ENCODE peak calls at places on chromosomes 12 and 14, in seven cellular contexts. R, G, O, P, M, I and W are unnamed samples.

GRCh38 chr12:94308612-94309011 is 151.1 kb downstream of the CEP83 start:
- DNase-seq in R (no peak), G (no peak), O (no peak), P (no peak), M (no peak), I (no peak), W (no peak)

GRCh38 chr12:109696485-109697269 is 16.9 kb upstream of the FAM222A start:
- DNase-seq in R (no peak), G (no peak), O (no peak), P (no peak), M (no peak), I (no peak), W (peak)

GRCh38 chr12:67919406-67919805 is 69.8 kb upstream of the IFNG-AS1 start:
- DNase-seq in R (no peak), G (no peak), O (no peak), P (no peak), M (no peak), I (no peak), W (peak)

GRCh38 chr12:33706927-33707326 is 267.3 kb upstream of the SYT10 start:
- DNase-seq in R (no peak), G (no peak), O (no peak), P (no peak), M (no peak), I (no peak), W (no peak)

GRCh38 chr14:21096889-21097615 is 1.4 kb downstream of the ZNF219 start:
- DNase-seq in R (no peak), G (no peak), O (no peak), P (no peak), M (no peak), I (no peak), W (no peak)

GRCh38 chr12:116282371-116283286 is 5.1 kb upstream of the MED13L start:
- DNase-seq in R (no peak), G (no peak), O (no peak), P (no peak), M (no peak), I (no peak), W (no peak)

GRCh38 chr14:82855912-82856381 is 1322.3 kb upstream of the SEL1L start:
- DNase-seq in R (no peak), G (no peak), O (peak), P (no peak), M (no peak), I (no peak), W (peak)

GRCh38 chr14:56290195-56290594 is 172.0 kb downstream of the PELI2 start:
- DNase-seq in R (no peak), G (no peak), O (no peak), P (no peak), M (no peak), I (no peak), W (no peak)

GRCh38 chr14:61927015-61927414 is 164.8 kb downstream of the SNAPC1 start:
- DNase-seq in R (no peak), G (no peak), O (no peak), P (no peak), M (no peak), I (no peak), W (peak)

GRCh38 chr14:100117647-100118376 is 41.6 kb downstream of the DEGS2 start:
- DNase-seq in R (no peak), G (no peak), O (no peak), P (no peak), M (no peak), I (no peak), W (no peak)

GRCh38 chr12:1611775-1612174 is 17.3 kb upstream of the WNT5B start:
- DNase-seq in R (no peak), G (no peak), O (peak), P (no peak), M (no peak), I (no peak), W (peak)

GRCh38 chr12:68293347-68293746 is 38.8 kb downstream of the MDM1 start:
- DNase-seq in R (no peak), G (no peak), O (no peak), P (no peak), M (no peak), I (no peak), W (no peak)

GRCh38 chr14:89719371-89720075 is 235.0 kb downstream of the EFCAB11 start:
- DNase-seq in R (no peak), G (no peak), O (peak), P (no peak), M (no peak), I (no peak), W (no peak)

GRCh38 chr14:55846852-55847471 is 267.0 kb downstream of the KTN1 start:
- DNase-seq in R (no peak), G (no peak), O (no peak), P (no peak), M (no peak), I (no peak), W (peak)

GRCh38 chr12:89345830-89346740 is 6.2 kb downstream of the DUSP6 start:
- DNase-seq in R (peak), G (peak), O (peak), P (peak), M (peak), I (no peak), W (peak)

GRCh38 chr12:23781118-23781517 is 168.4 kb downstream of the SOX5 start:
- DNase-seq in R (no peak), G (no peak), O (no peak), P (no peak), M (no peak), I (no peak), W (no peak)

GRCh38 chr14:39426605-39427004 is 5.6 kb downstream of the FBXO33 start:
- DNase-seq in R (no peak), G (no peak), O (peak), P (peak), M (no peak), I (no peak), W (peak)

GRCh38 chr12:67704071-67704470 is 55.5 kb downstream of the DYRK2 start:
- DNase-seq in R (no peak), G (no peak), O (no peak), P (no peak), M (no peak), I (no peak), W (no peak)

GRCh38 chr12:89351489-89352241 is 636 bp downstream of the DUSP6 start:
- DNase-seq in R (peak), G (peak), O (no peak), P (peak), M (peak), I (no peak), W (no peak)

GRCh38 chr12:33323823-33324222 is 115.8 kb downstream of the SYT10 start:
- DNase-seq in R (no peak), G (no peak), O (no peak), P (no peak), M (no peak), I (no peak), W (no peak)

GRCh38 chr12:56487448-56488040 is 417 bp downstream of the GLS2 start:
- DNase-seq in R (peak), G (peak), O (no peak), P (peak), M (no peak), I (no peak), W (peak)

GRCh38 chr14:101927859-101928258 is 36.5 kb upstream of the DYNC1H1 start:
- DNase-seq in R (no peak), G (no peak), O (no peak), P (no peak), M (peak), I (no peak), W (peak)

GRCh38 chr12:52391618-52392002 is 6.2 kb upstream of the KRT84 start:
- DNase-seq in R (no peak), G (no peak), O (no peak), P (no peak), M (peak), I (no peak), W (no peak)

GRCh38 chr12:51238037-51238509 is 553 bp upstream of the DAZAP2 start:
- DNase-seq in R (no peak), G (no peak), O (no peak), P (no peak), M (no peak), I (no peak), W (no peak)

GRCh38 chr12:31476437-31476836 is 114.5 kb downstream of the DENND5B start:
- DNase-seq in R (no peak), G (no peak), O (no peak), P (no peak), M (no peak), I (no peak), W (no peak)

GRCh38 chr14:105397350-105397931 is 897 bp upstream of the TEX22 start:
- DNase-seq in R (no peak), G (no peak), O (no peak), P (no peak), M (no peak), I (no peak), W (no peak)

GRCh38 chr12:91819132-91819447 is 326.6 kb downstream of the BTG1 start:
- DNase-seq in R (no peak), G (no peak), O (no peak), P (no peak), M (no peak), I (no peak), W (no peak)

GRCh38 chr12:19454837-19455236 is 15.5 kb downstream of the AEBP2 start:
- DNase-seq in R (no peak), G (no peak), O (no peak), P (no peak), M (no peak), I (no peak), W (no peak)

GRCh38 chr14:31758941-31759340 is 197.7 kb downstream of the NUBPL start:
- DNase-seq in R (no peak), G (no peak), O (no peak), P (no peak), M (no peak), I (no peak), W (no peak)

GRCh38 chr12:111444706-111445310 is 39.1 kb downstream of the SH2B3 start:
- DNase-seq in R (peak), G (peak), O (no peak), P (peak), M (peak), I (peak), W (peak)

GRCh38 chr12:113461666-113462065 is 10.0 kb downstream of the LHX5 start:
- DNase-seq in R (no peak), G (peak), O (peak), P (no peak), M (no peak), I (no peak), W (peak)

GRCh38 chr12:51246254-51246853 is 7.7 kb downstream of the DAZAP2 start:
- DNase-seq in R (peak), G (no peak), O (peak), P (peak), M (peak), I (no peak), W (peak)

GRCh38 chr12:64840949-64841717 is 16.7 kb downstream of the TBC1D30 start:
- DNase-seq in R (no peak), G (no peak), O (no peak), P (no peak), M (no peak), I (no peak), W (no peak)

GRCh38 chr12:120662879-120663278 is 22.5 kb downstream of the CABP1 start:
- DNase-seq in R (no peak), G (no peak), O (peak), P (no peak), M (no peak), I (no peak), W (no peak)

GRCh38 chr14:26841920-26842741 is 244.3 kb upstream of the NOVA1 start:
- DNase-seq in R (no peak), G (no peak), O (no peak), P (no peak), M (peak), I (no peak), W (peak)

GRCh38 chr12:59708059-59708458 is 112.2 kb downstream of the SLC16A7 start:
- DNase-seq in R (no peak), G (no peak), O (no peak), P (no peak), M (no peak), I (no peak), W (peak)